ENCODE peak calls at places on chromosomes 5 and 9, in six cellular contexts. G is BJ; E is GM03348; I is type B pancreatic cell; M is iPS-NIHi11; V is stimulated activated CD8-positive, alpha-beta memory T cell treated with anti-CD3 and anti-CD28 coated beads, Interleukin-4, amount 100 ng/mL, for 1 hour. J is an unnamed sample.

GRCh38 chr5:67515020-67515689 is 318.6 kb upstream of the CD180 start:
- DNase-seq in G (no peak), E (no peak), I (no peak), M (no peak), V (no peak), J (no peak)

GRCh38 chr5:78295035-78295961 is 800 bp upstream of the AP3B1 start:
- DNase-seq in G (no peak), E (peak), I (no peak), M (peak), V (peak), J (no peak)

GRCh38 chr5:144028644-144029043 is 141.8 kb downstream of the YIPF5 start:
- DNase-seq in G (peak), E (peak), I (no peak), M (no peak), V (no peak), J (peak)

GRCh38 chr9:8736805-8737204 is 937.2 kb upstream of the DMAC1 start:
- DNase-seq in G (no peak), E (no peak), I (no peak), M (no peak), V (no peak), J (no peak)

GRCh38 chr9:126419475-126419874 is 92.8 kb downstream of the MVB12B start:
- DNase-seq in G (no peak), E (no peak), I (no peak), M (no peak), V (no peak), J (no peak)

GRCh38 chr9:90665072-90665471 is 22.4 kb upstream of the DIRAS2 start:
- DNase-seq in G (no peak), E (no peak), I (no peak), M (peak), V (no peak), J (no peak)

GRCh38 chr5:139406960-139407359 is 3.1 kb upstream of the SPATA24 start:
- DNase-seq in G (no peak), E (no peak), I (no peak), M (no peak), V (no peak), J (no peak)

GRCh38 chr9:16625831-16626230 is 244.6 kb downstream of the BNC2 start:
- DNase-seq in G (no peak), E (peak), I (no peak), M (no peak), V (no peak), J (no peak)

GRCh38 chr9:89352451-89352850 is 34.2 kb downstream of the SECISBP2 start:
- DNase-seq in G (no peak), E (no peak), I (no peak), M (no peak), V (no peak), J (no peak)

GRCh38 chr5:41848983-41849382 is 21.2 kb downstream of the OXCT1 start:
- DNase-seq in G (no peak), E (no peak), I (no peak), M (no peak), V (no peak), J (no peak)

GRCh38 chr9:5428172-5428571 is 9.6 kb downstream of the PLGRKT start:
- DNase-seq in G (no peak), E (no peak), I (no peak), M (no peak), V (no peak), J (no peak)

GRCh38 chr5:56211298-56211865 is 21.7 kb downstream of the ANKRD55 start:
- DNase-seq in G (peak), E (peak), I (no peak), M (peak), V (no peak), J (peak)

GRCh38 chr9:72305102-72305546 is 59.9 kb downstream of the ZFAND5 start:
- DNase-seq in G (no peak), E (no peak), I (no peak), M (peak), V (no peak), J (peak)

GRCh38 chr9:77019810-77020437 is 469 bp downstream of the FOXB2 start:
- DNase-seq in G (no peak), E (no peak), I (no peak), M (peak), V (no peak), J (no peak)

GRCh38 chr9:19409406-19410194 is 791 bp downstream of the ACER2 start:
- DNase-seq in G (no peak), E (peak), I (no peak), M (peak), V (no peak), J (no peak)

GRCh38 chr9:15235658-15236057 is 71.4 kb downstream of the TTC39B start:
- DNase-seq in G (no peak), E (no peak), I (no peak), M (no peak), V (no peak), J (no peak)

GRCh38 chr9:107019216-107019615 is 156.2 kb downstream of the ZNF462 start:
- DNase-seq in G (peak), E (peak), I (no peak), M (no peak), V (no peak), J (peak)

GRCh38 chr9:81822263-81822865 is 105.9 kb upstream of the SPATA31D4 start:
- DNase-seq in G (no peak), E (no peak), I (no peak), M (no peak), V (no peak), J (no peak)

GRCh38 chr9:89808801-89809200 is 204.0 kb downstream of the GADD45G start:
- DNase-seq in G (no peak), E (no peak), I (peak), M (no peak), V (no peak), J (peak)

GRCh38 chr9:111601237-111602018 is 2.0 kb upstream of the PTGR1 start:
- DNase-seq in G (no peak), E (peak), I (no peak), M (no peak), V (no peak), J (no peak)

GRCh38 chr9:126471084-126471611 is 142.6 kb upstream of the LMX1B start:
- DNase-seq in G (no peak), E (peak), I (no peak), M (no peak), V (peak), J (no peak)

GRCh38 chr9:131111854-131112311 is 13.5 kb upstream of the NUP214 start:
- DNase-seq in G (no peak), E (no peak), I (no peak), M (peak), V (no peak), J (no peak)

GRCh38 chr5:143244000-143244736 is 159.3 kb downstream of the NR3C1 start:
- DNase-seq in G (peak), E (peak), I (no peak), M (peak), V (no peak), J (peak)

GRCh38 chr5:220008-220407 is 1.9 kb downstream of the SDHA start:
- DNase-seq in G (no peak), E (no peak), I (no peak), M (no peak), V (no peak), J (no peak)

GRCh38 chr5:126801992-126802294 is 25.0 kb downstream of the LMNB1 start:
- DNase-seq in G (no peak), E (peak), I (no peak), M (no peak), V (no peak), J (no peak)

GRCh38 chr5:142821733-142822487 is 51.7 kb downstream of the ARHGAP26 start:
- DNase-seq in G (peak), E (peak), I (no peak), M (no peak), V (no peak), J (peak)

GRCh38 chr9:79559501-79560181 is 12.1 kb upstream of the TLE4 start:
- DNase-seq in G (no peak), E (no peak), I (no peak), M (no peak), V (no peak), J (no peak)

GRCh38 chr5:17912794-17913193 is 278.5 kb downstream of the TAF11L14 start:
- DNase-seq in G (no peak), E (no peak), I (no peak), M (no peak), V (no peak), J (no peak)

GRCh38 chr9:16371306-16371705 is 499.2 kb downstream of the BNC2 start:
- DNase-seq in G (no peak), E (no peak), I (no peak), M (no peak), V (no peak), J (no peak)

GRCh38 chr9:15142903-15143534 is 164.0 kb downstream of the TTC39B start:
- DNase-seq in G (no peak), E (peak), I (no peak), M (peak), V (no peak), J (peak)

GRCh38 chr9:134624827-134625181 is 16.8 kb upstream of the COL5A1 start:
- DNase-seq in G (peak), E (peak), I (peak), M (no peak), V (no peak), J (no peak)

GRCh38 chr9:31355159-31355882 is 1029.1 kb upstream of the ACO1 start:
- DNase-seq in G (no peak), E (no peak), I (no peak), M (no peak), V (no peak), J (no peak)

J was measured in non-pigmented ciliary epithelial cell.